ENCODE peak calls at places on chromosomes 11 and 22, in ten cellular contexts. One of them, this sample, is unnamed.

GRCh38 chr11:76523147-76523546 is 78.3 kb downstream of the EMSY start:
- DNase-seq in HCT116: no peak
- DNase-seq in uterus: no peak
- DNase-seq in NB4: no peak
- DNase-seq in lower leg skin: no peak
- DNase-seq in gastrocnemius medialis: no peak
- DNase-seq in esophagus squamous epithelium: no peak
- DNase-seq in A549: no peak
- DNase-seq in adrenal gland: no peak
- DNase-seq in IMR-90: no peak
- DNase-seq in this sample: no peak

GRCh38 chr11:8263769-8264410 is at the start of gene LMO1:
- DNase-seq in IMR-90: peak
- DNase-seq in esophagus squamous epithelium: no peak
- DNase-seq in adrenal gland: peak
- DNase-seq in uterus: peak
- DNase-seq in gastrocnemius medialis: peak
- DNase-seq in A549: peak
- DNase-seq in HCT116: peak
- DNase-seq in NB4: peak
- DNase-seq in lower leg skin: peak
- DNase-seq in this sample: no peak

GRCh38 chr11:99841885-99842284 is 821.1 kb downstream of the CNTN5 start:
- DNase-seq in uterus: no peak
- DNase-seq in lower leg skin: no peak
- DNase-seq in HCT116: no peak
- DNase-seq in NB4: no peak
- DNase-seq in A549: no peak
- DNase-seq in gastrocnemius medialis: no peak
- DNase-seq in IMR-90: no peak
- DNase-seq in esophagus squamous epithelium: no peak
- DNase-seq in adrenal gland: no peak
- DNase-seq in this sample: no peak

GRCh38 chr11:8209208-8209807 is 40.5 kb upstream of the RIC3 start:
- DNase-seq in uterus: no peak
- DNase-seq in lower leg skin: peak
- DNase-seq in esophagus squamous epithelium: no peak
- DNase-seq in IMR-90: no peak
- DNase-seq in NB4: peak
- DNase-seq in adrenal gland: no peak
- DNase-seq in HCT116: no peak
- DNase-seq in A549: no peak
- DNase-seq in gastrocnemius medialis: no peak
- DNase-seq in this sample: no peak

GRCh38 chr11:1837171-1838076 is 1.4 kb upstream of the TNNI2 start:
- DNase-seq in A549: peak
- DNase-seq in adrenal gland: peak
- DNase-seq in lower leg skin: no peak
- DNase-seq in uterus: peak
- DNase-seq in esophagus squamous epithelium: no peak
- DNase-seq in gastrocnemius medialis: no peak
- DNase-seq in HCT116: no peak
- DNase-seq in IMR-90: peak
- DNase-seq in NB4: peak
- DNase-seq in this sample: no peak

GRCh38 chr11:135069043-135069442 is 657.0 kb upstream of the B3GAT1 start:
- DNase-seq in NB4: no peak
- DNase-seq in IMR-90: no peak
- DNase-seq in A549: no peak
- DNase-seq in HCT116: no peak
- DNase-seq in lower leg skin: no peak
- DNase-seq in adrenal gland: no peak
- DNase-seq in esophagus squamous epithelium: no peak
- DNase-seq in uterus: no peak
- DNase-seq in gastrocnemius medialis: no peak
- DNase-seq in this sample: no peak

GRCh38 chr11:10076458-10077141 is 217.4 kb downstream of the SBF2 start:
- DNase-seq in IMR-90: peak
- DNase-seq in A549: peak
- DNase-seq in HCT116: peak
- DNase-seq in uterus: peak
- DNase-seq in NB4: peak
- DNase-seq in adrenal gland: peak
- DNase-seq in gastrocnemius medialis: no peak
- DNase-seq in esophagus squamous epithelium: no peak
- DNase-seq in lower leg skin: no peak
- DNase-seq in this sample: no peak

GRCh38 chr11:44861829-44862545 is 88.7 kb downstream of the TP53I11 start:
- DNase-seq in uterus: peak
- DNase-seq in NB4: peak
- DNase-seq in lower leg skin: peak
- DNase-seq in A549: peak
- DNase-seq in HCT116: peak
- DNase-seq in gastrocnemius medialis: peak
- DNase-seq in esophagus squamous epithelium: no peak
- DNase-seq in IMR-90: peak
- DNase-seq in adrenal gland: peak
- DNase-seq in this sample: no peak

GRCh38 chr11:2825886-2826678 is 59.5 kb downstream of the CDKN1C start:
- DNase-seq in A549: peak
- DNase-seq in HCT116: no peak
- DNase-seq in gastrocnemius medialis: peak
- DNase-seq in IMR-90: peak
- DNase-seq in esophagus squamous epithelium: no peak
- DNase-seq in lower leg skin: peak
- DNase-seq in uterus: peak
- DNase-seq in NB4: peak
- DNase-seq in adrenal gland: peak
- DNase-seq in this sample: no peak

GRCh38 chr11:23079382-23079813 is 219.1 kb upstream of the CCDC179 start:
- DNase-seq in esophagus squamous epithelium: no peak
- DNase-seq in A549: no peak
- DNase-seq in HCT116: no peak
- DNase-seq in IMR-90: peak
- DNase-seq in lower leg skin: no peak
- DNase-seq in adrenal gland: no peak
- DNase-seq in gastrocnemius medialis: no peak
- DNase-seq in uterus: no peak
- DNase-seq in NB4: no peak
- DNase-seq in this sample: no peak

GRCh38 chr11:102012946-102013345 is 34.3 kb upstream of the CFAP300 start:
- DNase-seq in A549: no peak
- DNase-seq in IMR-90: no peak
- DNase-seq in NB4: no peak
- DNase-seq in esophagus squamous epithelium: no peak
- DNase-seq in HCT116: no peak
- DNase-seq in uterus: no peak
- DNase-seq in gastrocnemius medialis: no peak
- DNase-seq in lower leg skin: no peak
- DNase-seq in adrenal gland: no peak
- DNase-seq in this sample: no peak

GRCh38 chr22:37301144-37301820 is 19.0 kb downstream of the CYTH4 start:
- DNase-seq in A549: no peak
- DNase-seq in uterus: no peak
- DNase-seq in NB4: no peak
- DNase-seq in gastrocnemius medialis: no peak
- DNase-seq in esophagus squamous epithelium: no peak
- DNase-seq in HCT116: no peak
- DNase-seq in IMR-90: peak
- DNase-seq in adrenal gland: no peak
- DNase-seq in lower leg skin: no peak
- DNase-seq in this sample: no peak
- H3K4me3 ChIP-seq in A549: no peak
- H3K4me3 ChIP-seq in uterus: no peak
- H3K4me3 ChIP-seq in NB4: peak
- H3K4me3 ChIP-seq in gastrocnemius medialis: no peak
- H3K4me3 ChIP-seq in esophagus squamous epithelium: no peak
- H3K4me3 ChIP-seq in HCT116: no peak
- H3K4me3 ChIP-seq in IMR-90: no peak
- H3K4me3 ChIP-seq in adrenal gland: no peak
- H3K4me3 ChIP-seq in lower leg skin: no peak
- H3K4me3 ChIP-seq in this sample: no peak

GRCh38 chr22:48517039-48518030 is 1310.3 kb downstream of the BRD1 start:
- DNase-seq in lower leg skin: no peak
- DNase-seq in adrenal gland: no peak
- DNase-seq in IMR-90: no peak
- DNase-seq in A549: peak
- DNase-seq in NB4: no peak
- DNase-seq in uterus: no peak
- DNase-seq in gastrocnemius medialis: no peak
- DNase-seq in esophagus squamous epithelium: no peak
- DNase-seq in HCT116: no peak
- DNase-seq in this sample: no peak
- TF ChIP-seq CTCF in lower leg skin: no peak
- TF ChIP-seq CTCF in adrenal gland: no peak
- TF ChIP-seq CTCF in IMR-90: no peak
- TF ChIP-seq CTCF in A549: no peak
- TF ChIP-seq CTCF in NB4: peak
- TF ChIP-seq CTCF in uterus: no peak
- TF ChIP-seq CTCF in gastrocnemius medialis: no peak
- TF ChIP-seq CTCF in esophagus squamous epithelium: no peak
- TF ChIP-seq CTCF in HCT116: peak
- TF ChIP-seq CTCF in this sample: no peak

DNA sequence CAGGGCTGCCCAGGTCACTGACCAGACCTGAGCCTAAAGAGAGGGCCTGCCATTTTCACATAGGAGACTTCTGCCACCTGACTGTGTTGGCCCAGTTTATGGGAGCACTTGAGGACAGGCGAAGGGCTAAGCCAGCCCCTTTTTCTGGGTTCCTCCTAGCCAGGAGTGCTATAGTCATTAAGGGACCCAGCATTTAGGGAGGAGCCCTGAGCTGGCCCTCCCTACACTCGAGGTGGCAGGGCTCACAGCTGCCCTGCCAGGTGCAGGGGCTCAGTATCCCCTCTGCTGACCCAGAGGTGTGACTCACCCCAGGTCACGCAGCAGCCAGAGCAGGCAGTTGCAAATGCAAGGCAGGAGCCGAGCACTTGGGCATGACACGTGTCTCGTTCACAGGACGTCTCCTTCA is 86.3 kb upstream of the CRYBB3 start:
- DNase-seq in esophagus squamous epithelium: no peak
- DNase-seq in A549: no peak
- DNase-seq in gastrocnemius medialis: peak
- DNase-seq in lower leg skin: no peak
- DNase-seq in HCT116: no peak
- DNase-seq in adrenal gland: peak
- DNase-seq in NB4: no peak
- DNase-seq in uterus: no peak
- DNase-seq in IMR-90: no peak
- DNase-seq in this sample: no peak
- TF ChIP-seq POLR2A in esophagus squamous epithelium: no peak
- TF ChIP-seq POLR2A in A549: no peak
- TF ChIP-seq POLR2A in gastrocnemius medialis: peak
- TF ChIP-seq POLR2A in lower leg skin: no peak
- TF ChIP-seq POLR2A in HCT116: no peak
- TF ChIP-seq POLR2A in adrenal gland: no peak
- TF ChIP-seq POLR2A in NB4: no peak
- TF ChIP-seq POLR2A in uterus: no peak
- TF ChIP-seq POLR2A in IMR-90: no peak
- TF ChIP-seq POLR2A in this sample: no peak

GRCh38 chr11:133955091-133955846 is 1.5 kb downstream of the IGSF9B start:
- DNase-seq in gastrocnemius medialis: no peak
- DNase-seq in lower leg skin: no peak
- DNase-seq in A549: no peak
- DNase-seq in HCT116: no peak
- DNase-seq in adrenal gland: no peak
- DNase-seq in uterus: peak
- DNase-seq in esophagus squamous epithelium: no peak
- DNase-seq in NB4: no peak
- DNase-seq in IMR-90: no peak
- DNase-seq in this sample: no peak

GRCh38 chr11:133955945-133956421 is 785 bp downstream of the IGSF9B start:
- DNase-seq in uterus: no peak
- DNase-seq in lower leg skin: no peak
- DNase-seq in gastrocnemius medialis: no peak
- DNase-seq in A549: no peak
- DNase-seq in NB4: no peak
- DNase-seq in HCT116: no peak
- DNase-seq in IMR-90: no peak
- DNase-seq in adrenal gland: no peak
- DNase-seq in esophagus squamous epithelium: no peak
- DNase-seq in this sample: no peak

GRCh38 chr11:133953999-133954398 is 2.8 kb downstream of the IGSF9B start:
- DNase-seq in lower leg skin: no peak
- DNase-seq in NB4: no peak
- DNase-seq in esophagus squamous epithelium: no peak
- DNase-seq in adrenal gland: no peak
- DNase-seq in uterus: no peak
- DNase-seq in A549: no peak
- DNase-seq in IMR-90: no peak
- DNase-seq in gastrocnemius medialis: no peak
- DNase-seq in HCT116: no peak
- DNase-seq in this sample: no peak

GRCh38 chr11:133956650-133957633 is at the start of gene IGSF9B:
- DNase-seq in HCT116: peak
- DNase-seq in A549: peak
- DNase-seq in gastrocnemius medialis: peak
- DNase-seq in esophagus squamous epithelium: no peak
- DNase-seq in uterus: peak
- DNase-seq in lower leg skin: peak
- DNase-seq in IMR-90: peak
- DNase-seq in adrenal gland: peak
- DNase-seq in NB4: peak
- DNase-seq in this sample: peak

GRCh38 chr11:133957926-133958325 is 1.2 kb upstream of the IGSF9B start:
- DNase-seq in uterus: peak
- DNase-seq in IMR-90: no peak
- DNase-seq in A549: no peak
- DNase-seq in gastrocnemius medialis: no peak
- DNase-seq in NB4: no peak
- DNase-seq in esophagus squamous epithelium: no peak
- DNase-seq in adrenal gland: no peak
- DNase-seq in lower leg skin: no peak
- DNase-seq in HCT116: no peak
- DNase-seq in this sample: no peak
- H3K4me3 ChIP-seq in uterus: peak
- H3K4me3 ChIP-seq in IMR-90: no peak
- H3K4me3 ChIP-seq in A549: no peak
- H3K4me3 ChIP-seq in gastrocnemius medialis: no peak
- H3K4me3 ChIP-seq in NB4: no peak
- H3K4me3 ChIP-seq in esophagus squamous epithelium: no peak
- H3K4me3 ChIP-seq in adrenal gland: no peak
- H3K4me3 ChIP-seq in lower leg skin: no peak
- H3K4me3 ChIP-seq in HCT116: peak
- H3K4me3 ChIP-seq in this sample: no peak

GRCh38 chr11:86803136-86803535 is 2.8 kb downstream of the PRSS23 start:
- DNase-seq in A549: no peak
- DNase-seq in gastrocnemius medialis: no peak
- DNase-seq in NB4: no peak
- DNase-seq in uterus: no peak
- DNase-seq in IMR-90: no peak
- DNase-seq in esophagus squamous epithelium: no peak
- DNase-seq in adrenal gland: no peak
- DNase-seq in HCT116: no peak
- DNase-seq in lower leg skin: no peak
- DNase-seq in this sample: no peak
- TF ChIP-seq CTCF in A549: no peak
- TF ChIP-seq CTCF in gastrocnemius medialis: no peak
- TF ChIP-seq CTCF in NB4: no peak
- TF ChIP-seq CTCF in uterus: no peak
- TF ChIP-seq CTCF in IMR-90: no peak
- TF ChIP-seq CTCF in esophagus squamous epithelium: no peak
- TF ChIP-seq CTCF in adrenal gland: no peak
- TF ChIP-seq CTCF in HCT116: no peak
- TF ChIP-seq CTCF in lower leg skin: no peak
- TF ChIP-seq CTCF in this sample: no peak

GRCh38 chr22:46075764-46076531 is 74.4 kb upstream of the PPARA start:
- DNase-seq in gastrocnemius medialis: no peak
- DNase-seq in NB4: no peak
- DNase-seq in adrenal gland: no peak
- DNase-seq in A549: no peak
- DNase-seq in esophagus squamous epithelium: no peak
- DNase-seq in IMR-90: no peak
- DNase-seq in HCT116: no peak
- DNase-seq in uterus: peak
- DNase-seq in lower leg skin: peak
- DNase-seq in this sample: no peak
- TF ChIP-seq POLR2A in gastrocnemius medialis: no peak
- TF ChIP-seq POLR2A in NB4: no peak
- TF ChIP-seq POLR2A in adrenal gland: no peak
- TF ChIP-seq POLR2A in A549: no peak
- TF ChIP-seq POLR2A in esophagus squamous epithelium: no peak
- TF ChIP-seq POLR2A in IMR-90: no peak
- TF ChIP-seq POLR2A in HCT116: no peak
- TF ChIP-seq POLR2A in uterus: no peak
- TF ChIP-seq POLR2A in lower leg skin: no peak
- TF ChIP-seq POLR2A in this sample: no peak

This sample was measured in vagina.